ENCODE peak calls at places on chromosomes 12 and 14, in eight cellular contexts. J, U, R, Z, G, H, C and Y are unnamed samples.

GRCh38 chr14:66401447-66402095 is 84.6 kb upstream of the CCDC196 start:
- DNase-seq in J (no peak), U (no peak), R (no peak), Z (no peak), G (no peak), H (no peak), C (no peak), Y (no peak)

GRCh38 chr12:113056631-113057488 is at the start of gene DTX1:
- DNase-seq in J (no peak), U (peak; percentile 63), R (no peak), Z (no peak), G (peak; percentile 89), H (no peak), C (no peak), Y (no peak)

GRCh38 chr14:37051680-37052079 is 120.7 kb downstream of the SLC25A21 start:
- DNase-seq in J (no peak), U (no peak), R (no peak), Z (no peak), G (no peak), H (no peak), C (no peak), Y (no peak)

GRCh38 chr12:100758083-100758482 is 36.5 kb upstream of the ANO4 start:
- DNase-seq in J (no peak), U (no peak), R (no peak), Z (no peak), G (no peak), H (no peak), C (no peak), Y (no peak)

GRCh38 chr12:128644664-128645296 is 179.0 kb downstream of the SLC15A4 start:
- DNase-seq in J (peak; percentile 70), U (no peak), R (peak; percentile 83), Z (no peak), G (no peak), H (no peak), C (peak; percentile 20), Y (no peak)

GRCh38 chr12:114397978-114398881 is 7.7 kb downstream of the TBX5 start:
- DNase-seq in J (no peak), U (no peak), R (no peak), Z (no peak), G (no peak), H (no peak), C (no peak), Y (no peak)

GRCh38 chr14:76768201-76768656 is 7.0 kb downstream of the VASH1 start:
- DNase-seq in J (peak; percentile 34), U (no peak), R (peak; percentile 49), Z (peak; percentile 87), G (peak; percentile 88), H (peak; percentile 79), C (no peak), Y (peak; percentile 81)

GRCh38 chr12:68815928-68816800 is 8.2 kb downstream of the MDM2 start:
- DNase-seq in J (no peak), U (no peak), R (no peak), Z (no peak), G (no peak), H (no peak), C (no peak), Y (no peak)

GRCh38 chr12:124286414-124286813 is 8.5 kb upstream of the RFLNA start:
- DNase-seq in J (no peak), U (no peak), R (peak; percentile 39), Z (no peak), G (no peak), H (no peak), C (no peak), Y (no peak)

GRCh38 chr14:23123419-23123818 is 4.4 kb upstream of the CEBPE start:
- DNase-seq in J (peak; percentile 95), U (no peak), R (peak; percentile 90), Z (peak; percentile 57), G (peak; percentile 69), H (no peak), C (no peak), Y (no peak)

GRCh38 chr12:47725893-47726292 is 603 bp upstream of the ENDOU start:
- DNase-seq in J (no peak), U (no peak), R (no peak), Z (no peak), G (no peak), H (no peak), C (no peak), Y (no peak)

GRCh38 chr12:69062838-69063237 is 129.9 kb upstream of the CPM start:
- DNase-seq in J (no peak), U (no peak), R (no peak), Z (no peak), G (no peak), H (no peak), C (no peak), Y (no peak)

GRCh38 chr14:96484391-96484790 is 17.8 kb upstream of the PAPOLA start:
- DNase-seq in J (no peak), U (no peak), R (no peak), Z (no peak), G (no peak), H (no peak), C (no peak), Y (no peak)

GRCh38 chr12:4116251-4117111 is 157.1 kb upstream of the CCND2 start:
- DNase-seq in J (peak; percentile 68), U (no peak), R (peak; percentile 60), Z (no peak), G (no peak), H (no peak), C (no peak), Y (no peak)

GRCh38 chr12:7588703-7589329 is 76.9 kb downstream of the APOBEC1 start:
- DNase-seq in J (peak; percentile 33), U (no peak), R (peak; percentile 33), Z (peak; percentile 46), G (no peak), H (peak; percentile 30), C (no peak), Y (no peak)

GRCh38 chr14:95515080-95515489 is 1.4 kb downstream of the SYNE3 start:
- DNase-seq in J (no peak), U (peak; percentile 67), R (no peak), Z (no peak), G (peak; percentile 88), H (no peak), C (no peak), Y (peak; percentile 79)

GRCh38 chr12:54431911-54432814 is 13.1 kb upstream of the ITGA5 start:
- DNase-seq in J (peak; percentile 55), U (no peak), R (peak; percentile 66), Z (peak; percentile 50), G (no peak), H (no peak), C (no peak), Y (peak; percentile 84)

DNA sequence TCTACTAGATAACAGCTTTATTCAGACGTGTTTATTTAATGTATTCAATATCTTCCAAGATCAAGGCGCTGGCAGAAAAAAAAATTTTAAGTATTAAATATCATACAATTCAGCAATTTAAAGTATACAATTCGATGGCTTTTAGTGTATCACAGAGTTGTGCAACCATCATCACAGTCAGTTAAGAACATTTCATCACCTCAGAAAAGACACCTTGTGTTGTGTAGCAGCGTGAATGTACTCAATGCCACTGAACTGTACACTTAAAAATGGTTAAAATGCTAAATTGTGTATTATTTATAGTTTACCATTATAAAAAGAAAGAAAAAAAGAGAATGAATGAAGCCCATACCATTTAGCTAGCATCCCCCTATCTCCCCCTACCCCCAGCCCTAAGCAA is 96.4 kb downstream of the RIN3 start:
- DNase-seq in J (no peak), U (no peak), R (no peak), Z (no peak), G (no peak), H (no peak), C (no peak), Y (no peak)
- TF ChIP-seq CTCF in J (no peak), U (no peak), R (no peak), Z (no peak), G (no peak), H (no peak), C (no peak), Y (no peak)

GRCh38 chr14:68373847-68374582 is 418.9 kb downstream of the ZFP36L1 start:
- DNase-seq in J (no peak), U (no peak), R (no peak), Z (no peak), G (no peak), H (no peak), C (no peak), Y (no peak)

GRCh38 chr14:68375371-68375770 is 417.5 kb downstream of the ZFP36L1 start:
- DNase-seq in J (no peak), U (no peak), R (no peak), Z (no peak), G (no peak), H (no peak), C (no peak), Y (no peak)

GRCh38 chr14:68373124-68373646 is 419.7 kb downstream of the ZFP36L1 start:
- DNase-seq in J (no peak), U (no peak), R (no peak), Z (no peak), G (no peak), H (no peak), C (no peak), Y (no peak)

GRCh38 chr14:68376067-68376810 is 416.6 kb downstream of the ZFP36L1 start:
- DNase-seq in J (no peak), U (no peak), R (no peak), Z (no peak), G (no peak), H (no peak), C (no peak), Y (no peak)

GRCh38 chr14:68374682-68375081 is 418.2 kb downstream of the ZFP36L1 start:
- DNase-seq in J (no peak), U (no peak), R (no peak), Z (no peak), G (no peak), H (no peak), C (no peak), Y (no peak)
- H3K27ac ChIP-seq in J (no peak overlapping the region), U (no peak overlapping the region), R (peak overlapping the region; percentile 18), Z (no peak overlapping the region), G (no peak overlapping the region), H (no peak overlapping the region), C (no peak overlapping the region), Y (no peak overlapping the region)

GRCh38 chr12:108640802-108641445 is 7.2 kb upstream of the SELPLG start:
- DNase-seq in J (peak; percentile 50), U (no peak), R (peak; percentile 68), Z (no peak), G (peak; percentile 71), H (no peak), C (no peak), Y (peak; percentile 69)
- TF ChIP-seq CTCF in J (no peak), U (no peak), R (no peak), Z (no peak), G (no peak), H (no peak), C (no peak), Y (no peak)

GRCh38 chr12:79769860-79770485 is 79.2 kb upstream of the PAWR start:
- DNase-seq in J (no peak), U (no peak), R (no peak), Z (no peak), G (no peak), H (no peak), C (no peak), Y (no peak)

GRCh38 chr12:79773896-79774295 is 83.1 kb upstream of the PAWR start:
- DNase-seq in J (no peak), U (no peak), R (no peak), Z (no peak), G (no peak), H (no peak), C (no peak), Y (no peak)

GRCh38 chr12:79778802-79779201 is 88.0 kb upstream of the PAWR start:
- DNase-seq in J (no peak), U (no peak), R (no peak), Z (no peak), G (no peak), H (no peak), C (no peak), Y (no peak)

GRCh38 chr12:79776111-79776510 is 85.3 kb upstream of the PAWR start:
- DNase-seq in J (no peak), U (no peak), R (no peak), Z (no peak), G (no peak), H (no peak), C (no peak), Y (no peak)

GRCh38 chr12:79775355-79776073 is 84.8 kb upstream of the PAWR start:
- DNase-seq in J (no peak), U (no peak), R (no peak), Z (no peak), G (no peak), H (no peak), C (no peak), Y (no peak)
- H3K27ac ChIP-seq in J (no peak overlapping the region), U (peak overlapping the region; percentile 23), R (no peak overlapping the region), Z (peak overlapping the region; percentile 30), G (no peak overlapping the region), H (no peak overlapping the region), C (no peak overlapping the region), Y (no peak overlapping the region)